ENCODE peak calls at places on chromosome 3, in seven cellular contexts. One of them, this sample, is unnamed. For H3K4me1, the result is how much of the 10 kb centered on the place peaks cover.

GRCh38 chr3:171159024-171159821 is 132.7 kb upstream of the SLC2A2 start:
- DNase-seq in HCT116: no peak
- DNase-seq in neural progenitor cell: no peak
- DNase-seq in GM23338: no peak
- DNase-seq in OCI-LY7: no peak
- DNase-seq in GM23248: no peak
- DNase-seq in hepatocyte: no peak
- DNase-seq in this sample: no peak

GRCh38 chr3:24315991-24316390 is 178.7 kb downstream of the THRB start:
- DNase-seq in GM23338: no peak
- DNase-seq in GM23248: peak
- DNase-seq in HCT116: no peak
- DNase-seq in OCI-LY7: no peak
- DNase-seq in neural progenitor cell: no peak
- DNase-seq in hepatocyte: no peak
- DNase-seq in this sample: no peak

GRCh38 chr3:141708367-141708766 is 29.7 kb upstream of the RNF7 start:
- DNase-seq in OCI-LY7: no peak
- DNase-seq in GM23248: peak
- DNase-seq in hepatocyte: no peak
- DNase-seq in neural progenitor cell: no peak
- DNase-seq in GM23338: no peak
- DNase-seq in HCT116: no peak
- DNase-seq in this sample: no peak

GRCh38 chr3:11538581-11538980 is 105.1 kb downstream of the VGLL4 start:
- DNase-seq in HCT116: no peak
- DNase-seq in GM23248: no peak
- DNase-seq in GM23338: no peak
- DNase-seq in neural progenitor cell: no peak
- DNase-seq in OCI-LY7: no peak
- DNase-seq in hepatocyte: no peak
- DNase-seq in this sample: no peak

GRCh38 chr3:130971208-130971607 is 55.4 kb downstream of the ASTE1 start:
- DNase-seq in hepatocyte: no peak
- DNase-seq in GM23248: peak
- DNase-seq in GM23338: no peak
- DNase-seq in HCT116: no peak
- DNase-seq in neural progenitor cell: no peak
- DNase-seq in OCI-LY7: no peak
- DNase-seq in this sample: no peak

GRCh38 chr3:47441796-47442551 is 33.8 kb downstream of the SCAP start:
- DNase-seq in GM23248: no peak
- DNase-seq in neural progenitor cell: no peak
- DNase-seq in GM23338: no peak
- DNase-seq in hepatocyte: peak
- DNase-seq in HCT116: no peak
- DNase-seq in OCI-LY7: no peak
- DNase-seq in this sample: no peak

GRCh38 chr3:38019658-38020341 is 9.6 kb downstream of the PLCD1 start:
- DNase-seq in OCI-LY7: no peak
- DNase-seq in GM23248: no peak
- DNase-seq in GM23338: no peak
- DNase-seq in HCT116: no peak
- DNase-seq in hepatocyte: no peak
- DNase-seq in neural progenitor cell: no peak
- DNase-seq in this sample: no peak

GRCh38 chr3:99499235-99499798 is 139.1 kb upstream of the COL8A1 start:
- DNase-seq in GM23338: peak
- DNase-seq in OCI-LY7: peak
- DNase-seq in hepatocyte: peak
- DNase-seq in HCT116: peak
- DNase-seq in neural progenitor cell: peak
- DNase-seq in GM23248: peak
- DNase-seq in this sample: peak

GRCh38 chr3:158713094-158713499 is 19.2 kb downstream of the RARRES1 start:
- DNase-seq in OCI-LY7: no peak
- DNase-seq in GM23338: no peak
- DNase-seq in HCT116: no peak
- DNase-seq in neural progenitor cell: peak
- DNase-seq in hepatocyte: no peak
- DNase-seq in GM23248: peak
- DNase-seq in this sample: no peak

GRCh38 chr3:33716227-33716626 is 1.8 kb downstream of the CLASP2 start:
- DNase-seq in hepatocyte: no peak
- DNase-seq in OCI-LY7: no peak
- DNase-seq in HCT116: no peak
- DNase-seq in GM23248: peak
- DNase-seq in GM23338: no peak
- DNase-seq in neural progenitor cell: no peak
- DNase-seq in this sample: no peak

GRCh38 chr3:179018808-179019207 is 52.8 kb downstream of the ZMAT3 start:
- DNase-seq in neural progenitor cell: no peak
- DNase-seq in OCI-LY7: no peak
- DNase-seq in GM23338: no peak
- DNase-seq in hepatocyte: no peak
- DNase-seq in GM23248: no peak
- DNase-seq in HCT116: no peak
- DNase-seq in this sample: no peak

GRCh38 chr3:164390046-164390445 is 688.2 kb downstream of the SI start:
- DNase-seq in HCT116: no peak
- DNase-seq in neural progenitor cell: no peak
- DNase-seq in hepatocyte: no peak
- DNase-seq in OCI-LY7: no peak
- DNase-seq in GM23248: no peak
- DNase-seq in GM23338: peak
- DNase-seq in this sample: no peak

GRCh38 chr3:10647376-10647775 is 142.0 kb upstream of the ATP2B2 start:
- DNase-seq in neural progenitor cell: no peak
- DNase-seq in HCT116: no peak
- DNase-seq in GM23338: no peak
- DNase-seq in GM23248: no peak
- DNase-seq in OCI-LY7: no peak
- DNase-seq in hepatocyte: no peak
- DNase-seq in this sample: no peak

GRCh38 chr3:45232531-45232930 is 6.4 kb upstream of the TMEM158 start:
- DNase-seq in GM23338: no peak
- DNase-seq in OCI-LY7: no peak
- DNase-seq in neural progenitor cell: no peak
- DNase-seq in hepatocyte: no peak
- DNase-seq in HCT116: no peak
- DNase-seq in GM23248: no peak
- DNase-seq in this sample: no peak

DNA sequence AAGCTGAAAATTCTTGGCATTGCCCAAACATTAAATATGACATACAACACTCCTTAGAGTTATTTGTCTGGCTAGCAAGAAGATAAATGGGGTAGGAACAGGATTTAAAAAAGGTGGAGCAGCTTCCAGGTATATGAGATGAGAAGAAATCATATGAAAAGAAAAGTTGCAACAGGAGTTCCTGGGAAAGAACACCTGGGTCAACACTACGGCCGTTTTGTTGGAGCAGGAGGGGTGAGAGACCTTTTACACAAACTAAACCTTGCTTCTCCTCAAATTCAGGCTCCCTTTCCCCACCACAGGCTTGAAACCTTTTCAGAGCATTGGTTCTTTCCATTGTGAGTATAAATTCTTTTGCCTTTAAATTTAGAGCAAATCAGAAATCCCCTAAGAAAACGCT is 18.8 kb upstream of the GUCA1C start:
- DNase-seq in HCT116: no peak
- DNase-seq in GM23338: no peak
- DNase-seq in hepatocyte: no peak
- DNase-seq in GM23248: no peak
- DNase-seq in neural progenitor cell: no peak
- DNase-seq in OCI-LY7: no peak
- DNase-seq in this sample: no peak
- TF ChIP-seq EZH2phosphoT487 in HCT116: no peak
- TF ChIP-seq EZH2phosphoT487 in GM23338: no peak
- TF ChIP-seq EZH2phosphoT487 in hepatocyte: no peak
- TF ChIP-seq EZH2phosphoT487 in GM23248: no peak
- TF ChIP-seq EZH2phosphoT487 in neural progenitor cell: no peak
- TF ChIP-seq EZH2phosphoT487 in OCI-LY7: no peak
- TF ChIP-seq EZH2phosphoT487 in this sample: no peak

GRCh38 chr3:16992198-16992597 is 107.4 kb downstream of the PLCL2 start:
- DNase-seq in OCI-LY7: no peak
- DNase-seq in HCT116: no peak
- DNase-seq in GM23338: no peak
- DNase-seq in GM23248: no peak
- DNase-seq in neural progenitor cell: no peak
- DNase-seq in hepatocyte: no peak
- DNase-seq in this sample: no peak

GRCh38 chr3:16990163-16990562 is 105.4 kb downstream of the PLCL2 start:
- DNase-seq in HCT116: no peak
- DNase-seq in GM23338: no peak
- DNase-seq in neural progenitor cell: no peak
- DNase-seq in OCI-LY7: no peak
- DNase-seq in hepatocyte: no peak
- DNase-seq in GM23248: no peak
- DNase-seq in this sample: no peak

GRCh38 chr3:16993227-16993626 is 108.5 kb downstream of the PLCL2 start:
- DNase-seq in HCT116: no peak
- DNase-seq in hepatocyte: no peak
- DNase-seq in GM23338: no peak
- DNase-seq in OCI-LY7: no peak
- DNase-seq in GM23248: peak
- DNase-seq in neural progenitor cell: no peak
- DNase-seq in this sample: no peak

GRCh38 chr3:16998236-16998923 is 113.6 kb downstream of the PLCL2 start:
- DNase-seq in GM23338: no peak
- DNase-seq in HCT116: no peak
- DNase-seq in neural progenitor cell: no peak
- DNase-seq in OCI-LY7: no peak
- DNase-seq in hepatocyte: no peak
- DNase-seq in GM23248: no peak
- DNase-seq in this sample: peak

DNA sequence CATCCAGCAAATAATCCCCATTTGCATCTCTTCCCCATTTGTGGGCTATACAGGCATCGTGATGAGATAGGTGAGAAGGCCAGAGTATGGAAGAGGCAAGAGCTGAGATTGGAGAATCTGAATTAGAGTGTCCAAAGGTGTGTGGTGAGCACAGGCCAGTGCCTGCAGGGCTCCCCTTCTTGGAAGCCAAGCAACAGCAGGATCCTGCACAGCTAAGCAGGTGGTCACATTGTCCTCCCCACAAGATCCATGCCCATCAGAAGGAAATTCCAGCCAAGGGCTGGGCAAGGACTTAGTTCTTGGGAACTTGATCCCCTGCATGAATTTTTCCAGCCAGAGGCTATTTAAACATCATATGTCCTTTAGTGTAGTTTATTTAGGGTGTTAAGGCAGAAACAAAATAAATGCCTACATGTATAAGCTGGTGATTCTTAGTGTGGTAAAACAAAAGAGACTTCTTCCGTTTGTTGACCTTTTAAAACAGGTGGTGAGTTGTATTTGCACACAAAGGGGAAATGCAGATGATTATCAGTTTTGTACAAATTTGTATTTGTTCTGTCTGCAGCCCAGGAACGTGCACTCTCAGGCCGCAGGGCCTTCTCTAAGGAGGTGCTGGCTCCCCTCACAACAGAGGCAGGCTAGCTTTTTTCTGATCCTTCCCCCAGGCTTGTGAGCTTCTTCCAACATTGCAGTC is 110.2 kb downstream of the PLCL2 start:
- DNase-seq in hepatocyte: no peak
- DNase-seq in OCI-LY7: no peak
- DNase-seq in HCT116: no peak
- DNase-seq in GM23338: no peak
- DNase-seq in GM23248: no peak
- DNase-seq in neural progenitor cell: peak
- DNase-seq in this sample: no peak
- H3K4me1 ChIP-seq in hepatocyte: under half
- H3K4me1 ChIP-seq in OCI-LY7: under half
- H3K4me1 ChIP-seq in HCT116: under half
- H3K4me1 ChIP-seq in GM23338: under half
- H3K4me1 ChIP-seq in GM23248: under half
- H3K4me1 ChIP-seq in neural progenitor cell: under half
- H3K4me1 ChIP-seq in this sample: under half

GRCh38 chr3:43016513-43016865 is 37.4 kb downstream of the GASK1A start:
- DNase-seq in OCI-LY7: no peak
- DNase-seq in neural progenitor cell: no peak
- DNase-seq in hepatocyte: no peak
- DNase-seq in GM23338: no peak
- DNase-seq in HCT116: no peak
- DNase-seq in GM23248: no peak
- DNase-seq in this sample: no peak

GRCh38 chr3:43017593-43018195 is 38.6 kb downstream of the GASK1A start:
- DNase-seq in OCI-LY7: no peak
- DNase-seq in GM23338: no peak
- DNase-seq in neural progenitor cell: no peak
- DNase-seq in hepatocyte: no peak
- DNase-seq in GM23248: no peak
- DNase-seq in HCT116: no peak
- DNase-seq in this sample: no peak

GRCh38 chr3:43017038-43017437 is 37.9 kb downstream of the GASK1A start:
- DNase-seq in OCI-LY7: no peak
- DNase-seq in GM23248: no peak
- DNase-seq in HCT116: no peak
- DNase-seq in GM23338: no peak
- DNase-seq in neural progenitor cell: no peak
- DNase-seq in hepatocyte: no peak
- DNase-seq in this sample: no peak

GRCh38 chr3:43022111-43022510 is 43.0 kb downstream of the GASK1A start:
- DNase-seq in HCT116: no peak
- DNase-seq in neural progenitor cell: no peak
- DNase-seq in OCI-LY7: no peak
- DNase-seq in GM23338: no peak
- DNase-seq in GM23248: no peak
- DNase-seq in hepatocyte: no peak
- DNase-seq in this sample: no peak

DNA sequence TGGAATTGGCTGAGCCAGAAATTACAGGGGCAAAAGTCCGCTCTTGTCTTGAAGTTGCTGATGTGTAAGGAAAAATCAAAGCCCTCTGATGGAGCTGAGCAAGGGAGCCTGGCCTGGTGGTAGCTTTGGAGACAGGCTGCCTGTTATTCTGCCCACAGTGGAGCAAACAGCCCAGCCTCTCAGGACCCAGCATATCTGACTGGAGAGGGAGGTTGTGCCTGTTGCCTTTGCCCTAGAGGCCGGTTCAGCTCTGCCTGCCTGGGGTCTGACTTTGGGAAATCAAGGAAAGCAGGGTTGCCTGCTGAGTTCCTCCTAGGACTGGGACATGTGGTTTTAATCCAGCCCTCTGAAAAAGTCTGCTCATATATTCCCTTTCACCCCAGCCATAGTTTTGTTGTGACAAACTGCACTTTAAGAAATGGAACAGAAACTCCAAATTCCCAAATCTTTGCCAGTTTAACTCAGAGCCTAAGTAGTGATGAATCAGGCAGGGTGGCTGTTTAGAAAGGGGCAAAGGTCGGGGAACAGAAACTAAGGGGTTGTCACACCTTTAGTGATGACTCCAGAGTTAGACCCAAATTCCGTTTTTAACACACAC is 40.2 kb downstream of the GASK1A start:
- DNase-seq in neural progenitor cell: no peak
- DNase-seq in hepatocyte: peak
- DNase-seq in GM23338: no peak
- DNase-seq in OCI-LY7: no peak
- DNase-seq in HCT116: no peak
- DNase-seq in GM23248: peak
- DNase-seq in this sample: no peak
- TF ChIP-seq EZH2phosphoT487 in neural progenitor cell: no peak
- TF ChIP-seq EZH2phosphoT487 in hepatocyte: no peak
- TF ChIP-seq EZH2phosphoT487 in GM23338: no peak
- TF ChIP-seq EZH2phosphoT487 in OCI-LY7: no peak
- TF ChIP-seq EZH2phosphoT487 in HCT116: no peak
- TF ChIP-seq EZH2phosphoT487 in GM23248: no peak
- TF ChIP-seq EZH2phosphoT487 in this sample: no peak

GRCh38 chr3:25784971-25785370 is 1.7 kb upstream of the NGLY1 start:
- DNase-seq in GM23248: no peak
- DNase-seq in hepatocyte: no peak
- DNase-seq in OCI-LY7: no peak
- DNase-seq in HCT116: no peak
- DNase-seq in GM23338: no peak
- DNase-seq in neural progenitor cell: no peak
- DNase-seq in this sample: no peak
- H3K4me1 ChIP-seq in GM23248: under half
- H3K4me1 ChIP-seq in hepatocyte: under half
- H3K4me1 ChIP-seq in OCI-LY7: half or more
- H3K4me1 ChIP-seq in HCT116: under half
- H3K4me1 ChIP-seq in GM23338: under half
- H3K4me1 ChIP-seq in neural progenitor cell: under half
- H3K4me1 ChIP-seq in this sample: under half

This sample was measured in MM.1S.